ENCODE peak calls at places on chromosome 4, in ten cellular contexts. T is brain microvascular endothelial cell; K is AG04449; J is AG09319; W is germinal center; R is NAMALWA; V is stimulated activated CD4-positive, alpha-beta T cell treated with anti-CD3 and anti-CD28 coated beads, TNF-alpha, amount 100 ng/mL, for 4 hours; P is IMR-90; S is cerebellum; M is EH. U is an unnamed sample.

GRCh38 chr4:146333895-146334262 is 119.5 kb downstream of the REELD1 start:
- DNase-seq in T (no peak), K (no peak), J (no peak), W (no peak), R (no peak), V (no peak), P (no peak), S (no peak), M (no peak), U (no peak)

GRCh38 chr4:100849319-100849718 is 331.5 kb upstream of the EMCN start:
- DNase-seq in T (no peak), K (no peak), J (no peak), W (no peak), R (no peak), V (no peak), P (no peak), S (peak; percentile 21), M (no peak), U (no peak)

GRCh38 chr4:151359576-151359975 is 34.2 kb upstream of the SH3D19 start:
- DNase-seq in T (no peak), K (no peak), J (no peak), W (no peak), R (no peak), V (no peak), P (no peak), S (no peak), M (peak; percentile 19), U (no peak)

GRCh38 chr4:26779674-26780073 is 81.0 kb upstream of the STIM2 start:
- DNase-seq in T (no peak), K (no peak), J (peak; percentile 36), W (no peak), R (no peak), V (no peak), P (peak; percentile 48), S (peak; percentile 18), M (peak; percentile 44), U (no peak)

GRCh38 chr4:99628040-99628439 is 29.6 kb downstream of the C4orf54 start:
- DNase-seq in T (no peak), K (no peak), J (no peak), W (no peak), R (no peak), V (no peak), P (no peak), S (no peak), M (no peak), U (no peak)

GRCh38 chr4:131316086-131316485 is 1833.0 kb upstream of the PCDH10 start:
- DNase-seq in T (no peak), K (no peak), J (no peak), W (no peak), R (no peak), V (no peak), P (no peak), S (no peak), M (no peak), U (no peak)

GRCh38 chr4:177194906-177195305 is 114.8 kb upstream of the NEIL3 start:
- DNase-seq in T (no peak), K (no peak), J (no peak), W (no peak), R (no peak), V (no peak), P (no peak), S (no peak), M (no peak), U (no peak)

GRCh38 chr4:2804973-2805501 is 12.2 kb downstream of the SH3BP2 start:
- DNase-seq in T (no peak), K (no peak), J (no peak), W (no peak), R (no peak), V (no peak), P (no peak), S (no peak), M (no peak), U (no peak)

GRCh38 chr4:144646523-144647094 is 653 bp downstream of the HHIP start:
- DNase-seq in T (no peak), K (no peak), J (no peak), W (no peak), R (no peak), V (no peak), P (no peak), S (no peak), M (peak; percentile 22), U (no peak)

GRCh38 chr4:153643406-153644016 is 40.6 kb upstream of the TLR2 start:
- DNase-seq in T (peak; percentile 10), K (no peak), J (no peak), W (peak; percentile 78), R (peak; percentile 91), V (no peak), P (peak; percentile 59), S (no peak), M (peak; percentile 66), U (peak; percentile 66)

GRCh38 chr4:41611881-41612871 is 74.2 kb downstream of the LIMCH1 start:
- DNase-seq in T (no peak), K (no peak), J (no peak), W (no peak), R (no peak), V (no peak), P (peak; percentile 8), S (peak; percentile 36), M (peak; percentile 86), U (no peak)

GRCh38 chr4:59818656-59819055 is 1381.5 kb upstream of the ADGRL3 start:
- DNase-seq in T (no peak), K (no peak), J (no peak), W (no peak), R (no peak), V (no peak), P (no peak), S (no peak), M (no peak), U (no peak)

GRCh38 chr4:98778206-98778605 is 119.8 kb upstream of the TSPAN5 start:
- DNase-seq in T (peak; percentile 88), K (peak; percentile 23), J (peak; percentile 15), W (no peak), R (no peak), V (no peak), P (peak; percentile 91), S (no peak), M (peak; percentile 69), U (no peak)

GRCh38 chr4:154471924-154472323 is 19.7 kb downstream of the DCHS2 start:
- DNase-seq in T (no peak), K (no peak), J (no peak), W (no peak), R (no peak), V (no peak), P (no peak), S (no peak), M (no peak), U (no peak)

GRCh38 chr4:92304073-92304472 is 307 bp downstream of the GRID2 start:
- DNase-seq in T (no peak), K (no peak), J (no peak), W (no peak), R (no peak), V (no peak), P (no peak), S (peak; percentile 26), M (no peak), U (no peak)

GRCh38 chr4:157151711-157152110 is 68.8 kb upstream of the GRIA2 start:
- DNase-seq in T (no peak), K (no peak), J (no peak), W (no peak), R (no peak), V (no peak), P (no peak), S (no peak), M (no peak), U (no peak)

GRCh38 chr4:131054489-131055019 is 1958.6 kb downstream of the C4orf33 start:
- DNase-seq in T (no peak), K (no peak), J (no peak), W (no peak), R (peak; percentile 5), V (no peak), P (no peak), S (no peak), M (no peak), U (no peak)

U was measured in SIG-M5.